ENCODE peak calls at places on chromosomes 2 and 18, in five cellular contexts. G, R, U, J and Z are unnamed samples.

GRCh38 chr2:111246620-111247061 is 125.9 kb downstream of the BCL2L11 start:
- DNase-seq in G (no peak), R (no peak), U (no peak), J (no peak), Z (no peak)

GRCh38 chr2:152646775-152647174 is 70.5 kb downstream of the PRPF40A start:
- DNase-seq in G (no peak), R (no peak), U (no peak), J (no peak), Z (no peak)

GRCh38 chr18:24868331-24868730 is 407.9 kb downstream of the HRH4 start:
- DNase-seq in G (no peak), R (no peak), U (no peak), J (no peak), Z (no peak)

GRCh38 chr2:68466361-68466777 is 725 bp downstream of the FBXO48 start:
- DNase-seq in G (no peak), R (no peak), U (no peak), J (no peak), Z (no peak)

GRCh38 chr18:10035306-10035991 is 121.6 kb downstream of the VAPA start:
- DNase-seq in G (no peak), R (no peak), U (no peak), J (no peak), Z (no peak)

GRCh38 chr2:134491796-134492441 is 226.9 kb downstream of the TMEM163 start:
- DNase-seq in G (no peak), R (no peak), U (peak), J (no peak), Z (no peak)

GRCh38 chr2:4914551-4914950 is 777.6 kb upstream of the SOX11 start:
- DNase-seq in G (no peak), R (no peak), U (no peak), J (no peak), Z (no peak)

GRCh38 chr2:100394111-100394641 is 23.3 kb downstream of the CHST10 start:
- DNase-seq in G (no peak), R (no peak), U (no peak), J (no peak), Z (no peak)

GRCh38 chr2:230908595-230909191 is 16.3 kb downstream of the GPR55 start:
- DNase-seq in G (no peak), R (peak), U (peak), J (peak), Z (peak)